ENCODE peak calls at places on chromosome X, in six cellular contexts. G, R, X, U, B and I are unnamed samples.

GRCh38 chrX:42098897-42099296 is 175.5 kb upstream of the CASK start:
- DNase-seq in G (no peak), R (no peak), X (no peak), U (peak; percentile 22), B (no peak), I (no peak)

GRCh38 chrX:75181721-75182120 is 25.6 kb upstream of the ABCB7 start:
- DNase-seq in G (no peak), R (no peak), X (no peak), U (no peak), B (no peak), I (no peak)

GRCh38 chrX:11458175-11458574 is 165.0 kb downstream of the AMELX start:
- DNase-seq in G (no peak), R (no peak), X (no peak), U (no peak), B (no peak), I (no peak)

GRCh38 chrX:85018471-85018870 is 14.8 kb downstream of the APOOL start:
- DNase-seq in G (no peak), R (no peak), X (no peak), U (no peak), B (no peak), I (no peak)

GRCh38 chrX:153333271-153333670 is 682 bp upstream of the ZNF275 start:
- DNase-seq in G (no peak), R (no peak), X (no peak), U (no peak), B (no peak), I (no peak)

GRCh38 chrX:129618997-129619396 is 35.8 kb downstream of the APLN start:
- DNase-seq in G (no peak), R (no peak), X (no peak), U (no peak), B (no peak), I (no peak)

GRCh38 chrX:11464836-11465458 is 171.7 kb downstream of the AMELX start:
- DNase-seq in G (no peak), R (no peak), X (no peak), U (no peak), B (no peak), I (no peak)

GRCh38 chrX:53438174-53438831 is 4.1 kb upstream of the HSD17B10 start:
- DNase-seq in G (no peak), R (no peak), X (no peak), U (no peak), B (no peak), I (no peak)

GRCh38 chrX:34521563-34521962 is 135.5 kb downstream of the TMEM47 start:
- DNase-seq in G (no peak), R (no peak), X (no peak), U (no peak), B (no peak), I (no peak)